ENCODE peak calls at places on chromosomes 12 and 14, in nine cellular contexts. One of them, this sample, is unnamed.

GRCh38 chr12:50751921-50752721 is 11.8 kb upstream of the ATF1 start:
- DNase-seq in A549: no peak
- DNase-seq in body of pancreas: no peak
- DNase-seq in spleen: no peak
- DNase-seq in gastrocnemius medialis: peak; percentile 52
- DNase-seq in uterus: no peak
- DNase-seq in suprapubic skin: no peak
- DNase-seq in upper lobe of left lung: no peak
- DNase-seq in prostate gland: no peak
- DNase-seq in this sample: no peak

GRCh38 chr14:68160269-68160668 is 340.7 kb downstream of the RAD51B start:
- DNase-seq in A549: no peak
- DNase-seq in body of pancreas: no peak
- DNase-seq in spleen: no peak
- DNase-seq in gastrocnemius medialis: no peak
- DNase-seq in uterus: no peak
- DNase-seq in suprapubic skin: no peak
- DNase-seq in upper lobe of left lung: no peak
- DNase-seq in prostate gland: no peak
- DNase-seq in this sample: no peak

GRCh38 chr14:100393906-100394732 is 71.0 kb downstream of the SLC25A47 start:
- DNase-seq in A549: no peak
- DNase-seq in body of pancreas: no peak
- DNase-seq in spleen: peak; percentile 44
- DNase-seq in gastrocnemius medialis: no peak
- DNase-seq in uterus: no peak
- DNase-seq in suprapubic skin: no peak
- DNase-seq in upper lobe of left lung: no peak
- DNase-seq in prostate gland: no peak
- DNase-seq in this sample: no peak

GRCh38 chr14:61381589-61381988 is 60.2 kb downstream of the PRKCH start:
- DNase-seq in A549: no peak
- DNase-seq in body of pancreas: peak; percentile 15
- DNase-seq in spleen: peak; percentile 73
- DNase-seq in gastrocnemius medialis: peak; percentile 27
- DNase-seq in uterus: no peak
- DNase-seq in suprapubic skin: no peak
- DNase-seq in upper lobe of left lung: peak; percentile 68
- DNase-seq in prostate gland: no peak
- DNase-seq in this sample: no peak

GRCh38 chr12:21456291-21456780 is 18.9 kb downstream of the PYROXD1 start:
- DNase-seq in A549: no peak
- DNase-seq in body of pancreas: no peak
- DNase-seq in spleen: no peak
- DNase-seq in gastrocnemius medialis: no peak
- DNase-seq in uterus: no peak
- DNase-seq in suprapubic skin: no peak
- DNase-seq in upper lobe of left lung: no peak
- DNase-seq in prostate gland: no peak
- DNase-seq in this sample: no peak

GRCh38 chr12:106582661-106583577 is at the start of gene RFX4:
- DNase-seq in A549: peak; percentile 13
- DNase-seq in body of pancreas: no peak
- DNase-seq in spleen: no peak
- DNase-seq in gastrocnemius medialis: no peak
- DNase-seq in uterus: no peak
- DNase-seq in suprapubic skin: no peak
- DNase-seq in upper lobe of left lung: no peak
- DNase-seq in prostate gland: no peak
- DNase-seq in this sample: no peak

GRCh38 chr14:70257526-70257925 is 68.8 kb upstream of the SLC8A3 start:
- DNase-seq in A549: no peak
- DNase-seq in body of pancreas: peak; percentile 43
- DNase-seq in spleen: no peak
- DNase-seq in gastrocnemius medialis: peak; percentile 40
- DNase-seq in uterus: no peak
- DNase-seq in suprapubic skin: no peak
- DNase-seq in upper lobe of left lung: no peak
- DNase-seq in prostate gland: no peak
- DNase-seq in this sample: no peak

GRCh38 chr12:109710279-109710746 is 3.3 kb upstream of the FAM222A start:
- DNase-seq in A549: no peak
- DNase-seq in body of pancreas: no peak
- DNase-seq in spleen: no peak
- DNase-seq in gastrocnemius medialis: no peak
- DNase-seq in uterus: no peak
- DNase-seq in suprapubic skin: no peak
- DNase-seq in upper lobe of left lung: no peak
- DNase-seq in prostate gland: no peak
- DNase-seq in this sample: no peak

GRCh38 chr12:83199069-83199468 is 512.4 kb downstream of the TMTC2 start:
- DNase-seq in A549: no peak
- DNase-seq in body of pancreas: no peak
- DNase-seq in spleen: no peak
- DNase-seq in gastrocnemius medialis: no peak
- DNase-seq in uterus: no peak
- DNase-seq in suprapubic skin: no peak
- DNase-seq in upper lobe of left lung: no peak
- DNase-seq in prostate gland: no peak
- DNase-seq in this sample: no peak

GRCh38 chr12:74689071-74689655 is 151.5 kb downstream of the ATXN7L3B start:
- DNase-seq in A549: peak; percentile 7
- DNase-seq in body of pancreas: no peak
- DNase-seq in spleen: no peak
- DNase-seq in gastrocnemius medialis: no peak
- DNase-seq in uterus: no peak
- DNase-seq in suprapubic skin: no peak
- DNase-seq in upper lobe of left lung: no peak
- DNase-seq in prostate gland: no peak
- DNase-seq in this sample: no peak

GRCh38 chr12:32107376-32108267 is 975 bp downstream of the BICD1 start:
- DNase-seq in A549: peak; percentile 31
- DNase-seq in body of pancreas: no peak
- DNase-seq in spleen: no peak
- DNase-seq in gastrocnemius medialis: no peak
- DNase-seq in uterus: peak; percentile 27
- DNase-seq in suprapubic skin: no peak
- DNase-seq in upper lobe of left lung: no peak
- DNase-seq in prostate gland: no peak
- DNase-seq in this sample: no peak

GRCh38 chr14:70901218-70901772 is 6.0 kb upstream of the PCNX1 start:
- DNase-seq in A549: no peak
- DNase-seq in body of pancreas: no peak
- DNase-seq in spleen: no peak
- DNase-seq in gastrocnemius medialis: no peak
- DNase-seq in uterus: no peak
- DNase-seq in suprapubic skin: no peak
- DNase-seq in upper lobe of left lung: no peak
- DNase-seq in prostate gland: no peak
- DNase-seq in this sample: no peak

GRCh38 chr12:22729431-22729830 is 104.5 kb downstream of the ETNK1 start:
- DNase-seq in A549: no peak
- DNase-seq in body of pancreas: no peak
- DNase-seq in spleen: no peak
- DNase-seq in gastrocnemius medialis: no peak
- DNase-seq in uterus: no peak
- DNase-seq in suprapubic skin: no peak
- DNase-seq in upper lobe of left lung: no peak
- DNase-seq in prostate gland: no peak
- DNase-seq in this sample: no peak

GRCh38 chr14:36738269-36738668 is 76.6 kb downstream of the PAX9 start:
- DNase-seq in A549: no peak
- DNase-seq in body of pancreas: no peak
- DNase-seq in spleen: no peak
- DNase-seq in gastrocnemius medialis: no peak
- DNase-seq in uterus: no peak
- DNase-seq in suprapubic skin: no peak
- DNase-seq in upper lobe of left lung: no peak
- DNase-seq in prostate gland: no peak
- DNase-seq in this sample: no peak

GRCh38 chr12:6315704-6316597 is 5.5 kb downstream of the PLEKHG6 start:
- DNase-seq in A549: no peak
- DNase-seq in body of pancreas: no peak
- DNase-seq in spleen: no peak
- DNase-seq in gastrocnemius medialis: peak; percentile 18
- DNase-seq in uterus: no peak
- DNase-seq in suprapubic skin: no peak
- DNase-seq in upper lobe of left lung: no peak
- DNase-seq in prostate gland: no peak
- DNase-seq in this sample: no peak

GRCh38 chr12:107444771-107445170 is 240.8 kb upstream of the PWP1 start:
- DNase-seq in A549: no peak
- DNase-seq in body of pancreas: no peak
- DNase-seq in spleen: peak; percentile 62
- DNase-seq in gastrocnemius medialis: no peak
- DNase-seq in uterus: no peak
- DNase-seq in suprapubic skin: no peak
- DNase-seq in upper lobe of left lung: no peak
- DNase-seq in prostate gland: no peak
- DNase-seq in this sample: no peak

GRCh38 chr14:41498959-41499358 is 107.7 kb upstream of the LRFN5 start:
- DNase-seq in A549: no peak
- DNase-seq in body of pancreas: no peak
- DNase-seq in spleen: no peak
- DNase-seq in gastrocnemius medialis: no peak
- DNase-seq in uterus: no peak
- DNase-seq in suprapubic skin: no peak
- DNase-seq in upper lobe of left lung: no peak
- DNase-seq in prostate gland: no peak
- DNase-seq in this sample: no peak

DNA sequence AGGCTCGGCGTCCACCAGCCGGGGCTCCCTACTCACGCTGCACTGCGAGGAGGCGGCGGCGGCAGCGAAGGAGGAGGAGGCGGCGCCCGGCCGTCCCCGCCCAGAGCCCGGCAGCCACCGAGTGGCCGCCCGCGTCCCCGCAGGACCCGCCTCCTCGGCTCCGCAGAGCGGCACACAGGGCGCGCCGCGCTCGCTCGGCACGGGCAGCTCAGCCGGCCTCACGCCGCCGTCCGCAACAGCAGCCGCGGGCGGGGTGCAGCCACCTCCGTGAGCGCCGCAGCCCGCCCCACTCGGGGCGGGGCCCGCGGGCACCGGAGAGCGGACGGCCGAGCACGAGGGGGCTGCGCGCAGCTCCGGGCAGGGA is at the start of gene ATP2B1:
- DNase-seq in A549: peak; percentile 60
- DNase-seq in body of pancreas: peak; percentile 89
- DNase-seq in spleen: peak; percentile 99
- DNase-seq in gastrocnemius medialis: peak; percentile 84
- DNase-seq in uterus: peak; percentile 86
- DNase-seq in suprapubic skin: peak; percentile 89
- DNase-seq in upper lobe of left lung: peak; percentile 91
- DNase-seq in prostate gland: peak; percentile 81
- DNase-seq in this sample: peak; percentile 61
- TF ChIP-seq POLR2A in A549: no peak
- TF ChIP-seq POLR2A in body of pancreas: peak; percentile 97
- TF ChIP-seq POLR2A in spleen: peak; percentile 85
- TF ChIP-seq POLR2A in gastrocnemius medialis: peak; percentile 92
- TF ChIP-seq POLR2A in uterus: peak; percentile 94
- TF ChIP-seq POLR2A in suprapubic skin: peak; percentile 92
- TF ChIP-seq POLR2A in upper lobe of left lung: peak; percentile 88
- TF ChIP-seq POLR2A in prostate gland: peak; percentile 97
- TF ChIP-seq POLR2A in this sample: peak; percentile 83

DNA sequence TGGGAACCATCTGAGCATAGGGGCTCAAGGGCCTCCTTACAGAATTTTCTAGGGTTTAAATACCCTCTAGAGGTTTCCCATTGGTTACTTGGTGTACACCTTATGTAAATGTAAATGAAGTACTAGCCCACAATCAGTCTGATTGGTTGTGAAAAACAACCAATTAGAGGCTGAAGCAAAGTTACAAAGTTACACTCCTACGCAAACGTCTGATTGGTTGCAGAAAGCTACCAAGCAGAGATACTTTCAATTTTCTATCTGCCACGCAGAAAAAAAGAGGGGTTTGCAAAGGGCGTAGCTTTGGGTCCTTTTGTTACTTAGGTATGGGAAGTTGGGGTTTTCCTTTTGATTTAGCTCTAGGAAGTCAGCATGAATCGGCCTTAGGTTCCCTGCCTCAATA is 1.8 kb upstream of the TMEM19 start:
- DNase-seq in A549: no peak
- DNase-seq in body of pancreas: no peak
- DNase-seq in spleen: no peak
- DNase-seq in gastrocnemius medialis: no peak
- DNase-seq in uterus: no peak
- DNase-seq in suprapubic skin: no peak
- DNase-seq in upper lobe of left lung: no peak
- DNase-seq in prostate gland: no peak
- DNase-seq in this sample: no peak
- H3K4me3 ChIP-seq in A549: no peak overlapping the region
- H3K4me3 ChIP-seq in body of pancreas: no peak overlapping the region
- H3K4me3 ChIP-seq in spleen: no peak overlapping the region
- H3K4me3 ChIP-seq in gastrocnemius medialis: no peak overlapping the region
- H3K4me3 ChIP-seq in uterus: no peak overlapping the region
- H3K4me3 ChIP-seq in suprapubic skin: no peak overlapping the region
- H3K4me3 ChIP-seq in upper lobe of left lung: peak overlapping the region; percentile 9
- H3K4me3 ChIP-seq in prostate gland: no peak overlapping the region
- H3K4me3 ChIP-seq in this sample: no peak overlapping the region

GRCh38 chr12:122876724-122877123 is 19.2 kb downstream of the VPS37B start:
- DNase-seq in A549: no peak
- DNase-seq in body of pancreas: no peak
- DNase-seq in spleen: no peak
- DNase-seq in gastrocnemius medialis: peak; percentile 57
- DNase-seq in uterus: no peak
- DNase-seq in suprapubic skin: no peak
- DNase-seq in upper lobe of left lung: no peak
- DNase-seq in prostate gland: no peak
- DNase-seq in this sample: no peak
- H3K4me1 ChIP-seq in A549: peaks cover 8% of the 10 kb centered on the region
- H3K4me1 ChIP-seq in body of pancreas: peaks cover 93% of the 10 kb centered on the region
- H3K4me1 ChIP-seq in spleen: peaks cover 85% of the 10 kb centered on the region
- H3K4me1 ChIP-seq in gastrocnemius medialis: peaks cover 90% of the 10 kb centered on the region
- H3K4me1 ChIP-seq in uterus: peaks cover 5% of the 10 kb centered on the region
- H3K4me1 ChIP-seq in suprapubic skin: peaks cover 66% of the 10 kb centered on the region
- H3K4me1 ChIP-seq in upper lobe of left lung: peaks cover 74% of the 10 kb centered on the region
- H3K4me1 ChIP-seq in prostate gland: peaks cover 34% of the 10 kb centered on the region
- H3K4me1 ChIP-seq in this sample: no peaks in the 10 kb centered on the region

DNA sequence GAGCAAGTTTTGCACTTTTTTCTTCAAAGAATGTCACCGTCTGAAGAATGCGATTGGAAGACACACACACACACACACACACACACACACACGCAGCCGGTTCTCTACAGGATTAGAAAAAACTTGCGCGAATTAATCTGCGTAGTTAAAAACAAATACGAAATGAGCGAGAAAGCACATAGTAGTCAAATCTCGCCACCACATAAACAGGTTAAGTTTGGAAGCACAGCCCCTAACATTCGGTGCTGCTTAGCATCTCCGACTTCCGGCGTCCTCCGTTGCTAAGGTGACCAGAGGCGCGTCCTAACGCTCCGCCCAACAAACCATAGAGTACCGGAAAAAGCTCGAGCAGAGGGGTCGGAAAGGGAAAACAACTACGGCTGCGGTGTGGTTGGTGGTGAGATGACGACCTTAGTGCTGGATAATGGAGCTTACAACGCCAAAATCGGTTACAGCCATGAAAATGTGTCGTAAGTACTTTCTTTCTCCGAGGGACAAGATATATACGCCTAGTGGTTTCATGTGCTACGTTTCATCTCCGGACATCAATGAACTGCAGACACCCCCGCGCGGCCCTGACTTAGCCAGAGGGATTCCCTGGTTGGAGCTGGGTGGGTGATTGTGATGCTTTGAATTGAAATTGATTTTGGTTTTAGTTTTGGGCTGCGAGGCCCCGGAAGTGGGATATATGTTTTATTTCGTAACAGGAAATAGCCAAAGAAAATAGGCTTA is at the start of gene ACTR6:
- DNase-seq in A549: peak; percentile 93
- DNase-seq in body of pancreas: peak; percentile 95
- DNase-seq in spleen: peak; percentile 98
- DNase-seq in gastrocnemius medialis: peak; percentile 91
- DNase-seq in uterus: peak; percentile 96
- DNase-seq in suprapubic skin: peak; percentile 93
- DNase-seq in upper lobe of left lung: peak; percentile 97
- DNase-seq in prostate gland: peak; percentile 96
- DNase-seq in this sample: peak; percentile 89
- TF ChIP-seq POLR2A in A549: peak; percentile 57
- TF ChIP-seq POLR2A in body of pancreas: no peak
- TF ChIP-seq POLR2A in spleen: no peak
- TF ChIP-seq POLR2A in gastrocnemius medialis: peak; percentile 15
- TF ChIP-seq POLR2A in uterus: no peak
- TF ChIP-seq POLR2A in suprapubic skin: no peak
- TF ChIP-seq POLR2A in upper lobe of left lung: peak; percentile 50
- TF ChIP-seq POLR2A in prostate gland: peak; percentile 47
- TF ChIP-seq POLR2A in this sample: peak; percentile 68

This sample was measured in tibial nerve.